ENCODE peak calls at places on chromosomes 4 and X, in seven cellular contexts. One of them, this sample, is unnamed.

GRCh38 chr4:119299221-119300071 is 22.5 kb downstream of the FABP2 start:
- DNase-seq in OCI-LY7: peak; percentile 62
- DNase-seq in dorsolateral prefrontal cortex: no peak
- DNase-seq in tibial nerve: no peak
- DNase-seq in cardiac muscle cell: no peak
- DNase-seq in epithelial cell of esophagus: peak; percentile 40
- DNase-seq in testis: no peak
- DNase-seq in this sample: no peak

GRCh38 chrX:49237060-49237459 is 1.8 kb downstream of the CCDC22 start:
- DNase-seq in epithelial cell of esophagus: no peak
- DNase-seq in OCI-LY7: no peak
- DNase-seq in cardiac muscle cell: no peak
- DNase-seq in dorsolateral prefrontal cortex: no peak
- DNase-seq in testis: peak; percentile 35
- DNase-seq in tibial nerve: no peak
- DNase-seq in this sample: no peak

GRCh38 chr4:40976343-40976742 is 226.6 kb downstream of the NSUN7 start:
- DNase-seq in dorsolateral prefrontal cortex: peak; percentile 12
- DNase-seq in OCI-LY7: peak; percentile 75
- DNase-seq in epithelial cell of esophagus: peak; percentile 74
- DNase-seq in cardiac muscle cell: peak; percentile 68
- DNase-seq in tibial nerve: no peak
- DNase-seq in testis: peak; percentile 57
- DNase-seq in this sample: peak; percentile 33

GRCh38 chr4:104205116-104205515 is 289.6 kb downstream of the CXXC4 start:
- DNase-seq in dorsolateral prefrontal cortex: no peak
- DNase-seq in tibial nerve: no peak
- DNase-seq in OCI-LY7: no peak
- DNase-seq in epithelial cell of esophagus: peak; percentile 71
- DNase-seq in testis: no peak
- DNase-seq in cardiac muscle cell: no peak
- DNase-seq in this sample: no peak

GRCh38 chrX:19760345-19760744 is 127.1 kb downstream of the SH3KBP1 start:
- DNase-seq in epithelial cell of esophagus: no peak
- DNase-seq in testis: no peak
- DNase-seq in cardiac muscle cell: no peak
- DNase-seq in tibial nerve: no peak
- DNase-seq in dorsolateral prefrontal cortex: no peak
- DNase-seq in OCI-LY7: no peak
- DNase-seq in this sample: no peak

GRCh38 chrX:143058096-143058495 is 32.4 kb downstream of the SPANXN4 start:
- DNase-seq in testis: no peak
- DNase-seq in OCI-LY7: no peak
- DNase-seq in dorsolateral prefrontal cortex: no peak
- DNase-seq in tibial nerve: no peak
- DNase-seq in epithelial cell of esophagus: no peak
- DNase-seq in cardiac muscle cell: no peak
- DNase-seq in this sample: no peak

GRCh38 chr4:53802500-53802899 is 211.2 kb upstream of the LNX1 start:
- DNase-seq in tibial nerve: no peak
- DNase-seq in cardiac muscle cell: no peak
- DNase-seq in testis: no peak
- DNase-seq in dorsolateral prefrontal cortex: no peak
- DNase-seq in epithelial cell of esophagus: no peak
- DNase-seq in OCI-LY7: no peak
- DNase-seq in this sample: peak; percentile 81

GRCh38 chr4:121654738-121655137 is 42.0 kb downstream of the ANXA5 start:
- DNase-seq in epithelial cell of esophagus: no peak
- DNase-seq in tibial nerve: no peak
- DNase-seq in cardiac muscle cell: no peak
- DNase-seq in OCI-LY7: peak; percentile 9
- DNase-seq in testis: no peak
- DNase-seq in dorsolateral prefrontal cortex: no peak
- DNase-seq in this sample: no peak

GRCh38 chrX:93422693-93423092 is 250.7 kb downstream of the NAP1L3 start:
- DNase-seq in testis: peak; percentile 19
- DNase-seq in cardiac muscle cell: peak; percentile 76
- DNase-seq in dorsolateral prefrontal cortex: no peak
- DNase-seq in OCI-LY7: peak; percentile 1
- DNase-seq in tibial nerve: no peak
- DNase-seq in epithelial cell of esophagus: peak; percentile 12
- DNase-seq in this sample: no peak

GRCh38 chr4:17095771-17096170 is 197.3 kb upstream of the LDB2 start:
- DNase-seq in testis: no peak
- DNase-seq in dorsolateral prefrontal cortex: no peak
- DNase-seq in tibial nerve: no peak
- DNase-seq in cardiac muscle cell: no peak
- DNase-seq in epithelial cell of esophagus: no peak
- DNase-seq in OCI-LY7: no peak
- DNase-seq in this sample: no peak

GRCh38 chr4:5990446-5991160 is 27.6 kb downstream of the C4orf50 start:
- DNase-seq in tibial nerve: no peak
- DNase-seq in OCI-LY7: no peak
- DNase-seq in epithelial cell of esophagus: no peak
- DNase-seq in cardiac muscle cell: no peak
- DNase-seq in dorsolateral prefrontal cortex: no peak
- DNase-seq in testis: no peak
- DNase-seq in this sample: no peak

GRCh38 chrX:151825927-151826471 is 86.7 kb upstream of the MAGEA4 start:
- DNase-seq in tibial nerve: no peak
- DNase-seq in testis: no peak
- DNase-seq in OCI-LY7: no peak
- DNase-seq in cardiac muscle cell: no peak
- DNase-seq in epithelial cell of esophagus: peak; percentile 47
- DNase-seq in dorsolateral prefrontal cortex: no peak
- DNase-seq in this sample: peak; percentile 1

GRCh38 chr4:78222575-78223186 is 165.6 kb downstream of the FRAS1 start:
- DNase-seq in OCI-LY7: no peak
- DNase-seq in tibial nerve: no peak
- DNase-seq in dorsolateral prefrontal cortex: no peak
- DNase-seq in epithelial cell of esophagus: no peak
- DNase-seq in testis: no peak
- DNase-seq in cardiac muscle cell: no peak
- DNase-seq in this sample: no peak

GRCh38 chr4:76155979-76156378 is 7.8 kb upstream of the NUP54 start:
- DNase-seq in OCI-LY7: no peak
- DNase-seq in cardiac muscle cell: no peak
- DNase-seq in tibial nerve: no peak
- DNase-seq in epithelial cell of esophagus: no peak
- DNase-seq in dorsolateral prefrontal cortex: no peak
- DNase-seq in testis: no peak
- DNase-seq in this sample: no peak

GRCh38 chr4:72899214-72899613 is 170.3 kb downstream of the COX18 start:
- DNase-seq in OCI-LY7: no peak
- DNase-seq in cardiac muscle cell: no peak
- DNase-seq in epithelial cell of esophagus: no peak
- DNase-seq in testis: no peak
- DNase-seq in dorsolateral prefrontal cortex: no peak
- DNase-seq in tibial nerve: no peak
- DNase-seq in this sample: no peak

GRCh38 chrX:139720136-139720535 is 12.2 kb upstream of the MCF2 start:
- DNase-seq in epithelial cell of esophagus: peak; percentile 4
- DNase-seq in tibial nerve: no peak
- DNase-seq in dorsolateral prefrontal cortex: no peak
- DNase-seq in cardiac muscle cell: peak; percentile 21
- DNase-seq in OCI-LY7: no peak
- DNase-seq in testis: no peak
- DNase-seq in this sample: no peak

GRCh38 chr4:147808447-147808846 is 76.6 kb downstream of the ARHGAP10 start:
- DNase-seq in dorsolateral prefrontal cortex: no peak
- DNase-seq in tibial nerve: no peak
- DNase-seq in cardiac muscle cell: no peak
- DNase-seq in testis: no peak
- DNase-seq in OCI-LY7: no peak
- DNase-seq in epithelial cell of esophagus: no peak
- DNase-seq in this sample: no peak

GRCh38 chrX:41265615-41266014 is 68.3 kb upstream of the DDX3X start:
- DNase-seq in epithelial cell of esophagus: no peak
- DNase-seq in tibial nerve: no peak
- DNase-seq in cardiac muscle cell: no peak
- DNase-seq in dorsolateral prefrontal cortex: no peak
- DNase-seq in OCI-LY7: no peak
- DNase-seq in testis: peak; percentile 18
- DNase-seq in this sample: no peak

GRCh38 chr4:181046809-181047208 is 1196.4 kb upstream of the TENM3 start:
- DNase-seq in tibial nerve: no peak
- DNase-seq in testis: no peak
- DNase-seq in cardiac muscle cell: no peak
- DNase-seq in epithelial cell of esophagus: no peak
- DNase-seq in OCI-LY7: no peak
- DNase-seq in dorsolateral prefrontal cortex: no peak
- DNase-seq in this sample: no peak

GRCh38 chr4:184655889-184656869 is 6.6 kb downstream of the PRIMPOL start:
- DNase-seq in epithelial cell of esophagus: no peak
- DNase-seq in cardiac muscle cell: no peak
- DNase-seq in testis: no peak
- DNase-seq in tibial nerve: no peak
- DNase-seq in OCI-LY7: no peak
- DNase-seq in dorsolateral prefrontal cortex: no peak
- DNase-seq in this sample: no peak

GRCh38 chr4:169249214-169249973 is 21.4 kb downstream of the SH3RF1 start:
- DNase-seq in OCI-LY7: no peak
- DNase-seq in epithelial cell of esophagus: peak; percentile 65
- DNase-seq in dorsolateral prefrontal cortex: no peak
- DNase-seq in testis: no peak
- DNase-seq in cardiac muscle cell: no peak
- DNase-seq in tibial nerve: no peak
- DNase-seq in this sample: no peak

GRCh38 chrX:40105791-40106676 is 8.3 kb upstream of the BCOR start:
- DNase-seq in tibial nerve: peak; percentile 51
- DNase-seq in dorsolateral prefrontal cortex: peak; percentile 73
- DNase-seq in cardiac muscle cell: peak; percentile 89
- DNase-seq in testis: peak; percentile 73
- DNase-seq in epithelial cell of esophagus: peak; percentile 62
- DNase-seq in OCI-LY7: peak; percentile 74
- DNase-seq in this sample: no peak

GRCh38 chr4:17027495-17027894 is 129.1 kb upstream of the LDB2 start:
- DNase-seq in tibial nerve: no peak
- DNase-seq in testis: no peak
- DNase-seq in epithelial cell of esophagus: peak; percentile 96
- DNase-seq in OCI-LY7: no peak
- DNase-seq in cardiac muscle cell: no peak
- DNase-seq in dorsolateral prefrontal cortex: no peak
- DNase-seq in this sample: no peak

GRCh38 chrX:107632291-107632690 is 4.0 kb downstream of the PRPS1 start:
- DNase-seq in epithelial cell of esophagus: no peak
- DNase-seq in cardiac muscle cell: no peak
- DNase-seq in OCI-LY7: no peak
- DNase-seq in tibial nerve: no peak
- DNase-seq in testis: no peak
- DNase-seq in dorsolateral prefrontal cortex: no peak
- DNase-seq in this sample: no peak

GRCh38 chrX:107627792-107628661 is at the start of gene PRPS1:
- DNase-seq in tibial nerve: peak; percentile 81
- DNase-seq in epithelial cell of esophagus: peak; percentile 93
- DNase-seq in cardiac muscle cell: peak; percentile 99
- DNase-seq in dorsolateral prefrontal cortex: peak; percentile 87
- DNase-seq in OCI-LY7: peak; percentile 95
- DNase-seq in testis: peak; percentile 95
- DNase-seq in this sample: peak; percentile 90

GRCh38 chrX:107629533-107629909 is 1.2 kb downstream of the PRPS1 start:
- DNase-seq in cardiac muscle cell: peak; percentile 42
- DNase-seq in OCI-LY7: peak; percentile 48
- DNase-seq in testis: peak; percentile 15
- DNase-seq in epithelial cell of esophagus: peak; percentile 10
- DNase-seq in tibial nerve: no peak
- DNase-seq in dorsolateral prefrontal cortex: no peak
- DNase-seq in this sample: no peak

GRCh38 chrX:107628662-107629532 is 587 bp downstream of the PRPS1 start:
- DNase-seq in tibial nerve: no peak
- DNase-seq in OCI-LY7: peak; percentile 68
- DNase-seq in epithelial cell of esophagus: peak; percentile 47
- DNase-seq in dorsolateral prefrontal cortex: peak; percentile 40
- DNase-seq in testis: peak; percentile 53
- DNase-seq in cardiac muscle cell: peak; percentile 64
- DNase-seq in this sample: no peak

GRCh38 chrX:107630031-107630689 is 1.9 kb downstream of the PRPS1 start:
- DNase-seq in cardiac muscle cell: no peak
- DNase-seq in tibial nerve: no peak
- DNase-seq in epithelial cell of esophagus: no peak
- DNase-seq in dorsolateral prefrontal cortex: no peak
- DNase-seq in testis: no peak
- DNase-seq in OCI-LY7: no peak
- DNase-seq in this sample: no peak
- H3K4me3 ChIP-seq in cardiac muscle cell: peak overlapping the region; percentile 86
- H3K4me3 ChIP-seq in tibial nerve: no peak overlapping the region
- H3K4me3 ChIP-seq in epithelial cell of esophagus: no peak overlapping the region
- H3K4me3 ChIP-seq in dorsolateral prefrontal cortex: peak overlapping the region; percentile 68
- H3K4me3 ChIP-seq in testis: no peak overlapping the region
- H3K4me3 ChIP-seq in OCI-LY7: peak overlapping the region; percentile 91
- H3K4me3 ChIP-seq in this sample: peak overlapping the region; percentile 83

DNA sequence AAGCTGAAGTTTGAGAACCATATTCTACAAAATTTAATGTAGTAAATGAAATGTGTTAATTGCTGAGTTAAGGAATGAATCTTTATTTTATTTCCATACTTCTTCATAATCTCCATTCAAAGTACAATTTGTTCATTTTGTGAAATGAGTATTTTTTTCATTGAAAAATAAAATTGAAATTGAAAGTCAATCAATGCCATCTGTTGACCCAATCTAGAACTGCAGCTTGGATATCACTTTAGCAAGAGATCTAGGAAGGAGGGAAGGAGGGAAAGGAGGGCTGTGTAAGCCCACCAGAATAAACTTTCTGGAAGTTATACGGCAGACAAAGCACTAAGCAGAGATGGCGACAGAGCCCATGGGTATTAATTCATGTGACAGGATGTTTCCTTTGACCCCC is 128.4 kb downstream of the ZMAT1 start:
- DNase-seq in epithelial cell of esophagus: peak; percentile 4
- DNase-seq in tibial nerve: no peak
- DNase-seq in testis: no peak
- DNase-seq in dorsolateral prefrontal cortex: no peak
- DNase-seq in OCI-LY7: no peak
- DNase-seq in cardiac muscle cell: no peak
- DNase-seq in this sample: no peak
- TF ChIP-seq CTCF in epithelial cell of esophagus: peak; percentile 43
- TF ChIP-seq CTCF in tibial nerve: peak; percentile 31
- TF ChIP-seq CTCF in testis: no peak
- TF ChIP-seq CTCF in dorsolateral prefrontal cortex: peak; percentile 64
- TF ChIP-seq CTCF in OCI-LY7: peak; percentile 63
- TF ChIP-seq CTCF in cardiac muscle cell: peak; percentile 37
- TF ChIP-seq CTCF in this sample: peak; percentile 35

GRCh38 chrX:9342581-9343051 is 122.2 kb upstream of the TBL1X start:
- DNase-seq in epithelial cell of esophagus: peak; percentile 42
- DNase-seq in dorsolateral prefrontal cortex: peak; percentile 50
- DNase-seq in OCI-LY7: no peak
- DNase-seq in testis: peak; percentile 69
- DNase-seq in cardiac muscle cell: peak; percentile 92
- DNase-seq in tibial nerve: peak; percentile 58
- DNase-seq in this sample: peak; percentile 82
- H3K4me3 ChIP-seq in epithelial cell of esophagus: no peak overlapping the region
- H3K4me3 ChIP-seq in dorsolateral prefrontal cortex: peak overlapping the region; percentile 48
- H3K4me3 ChIP-seq in OCI-LY7: no peak overlapping the region
- H3K4me3 ChIP-seq in testis: peak overlapping the region; percentile 29
- H3K4me3 ChIP-seq in cardiac muscle cell: peak overlapping the region; percentile 61
- H3K4me3 ChIP-seq in tibial nerve: peak overlapping the region; percentile 36
- H3K4me3 ChIP-seq in this sample: peak overlapping the region; percentile 54

DNA sequence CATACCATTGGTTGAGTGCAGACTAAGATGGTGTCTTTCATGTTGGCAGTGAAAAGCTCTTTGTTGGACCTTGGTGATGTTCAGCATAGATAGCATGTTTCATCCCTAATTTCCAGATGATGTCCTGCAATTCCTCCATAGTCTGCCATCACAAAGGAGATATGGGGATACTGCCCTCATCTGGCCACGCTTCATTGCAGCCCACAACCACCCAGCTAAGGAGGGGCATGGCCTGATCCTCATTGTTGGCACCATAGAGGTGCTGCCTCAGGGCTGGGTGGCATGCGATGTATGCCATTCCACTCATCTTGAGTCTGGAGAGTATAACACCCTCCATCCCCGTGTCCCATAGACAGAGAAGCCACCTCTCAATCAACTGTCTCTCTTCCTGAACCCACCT is 31.5 kb upstream of the NUDT6 start:
- DNase-seq in testis: no peak
- DNase-seq in epithelial cell of esophagus: no peak
- DNase-seq in cardiac muscle cell: no peak
- DNase-seq in OCI-LY7: no peak
- DNase-seq in dorsolateral prefrontal cortex: no peak
- DNase-seq in tibial nerve: no peak
- DNase-seq in this sample: no peak
- TF ChIP-seq CTCF in testis: no peak
- TF ChIP-seq CTCF in epithelial cell of esophagus: no peak
- TF ChIP-seq CTCF in cardiac muscle cell: no peak
- TF ChIP-seq CTCF in OCI-LY7: no peak
- TF ChIP-seq CTCF in dorsolateral prefrontal cortex: no peak
- TF ChIP-seq CTCF in tibial nerve: no peak
- TF ChIP-seq CTCF in this sample: no peak

This sample was measured in LNCaP clone FGC.